ENCODE peak calls at places on chromosomes 13 and 19, in eight cellular contexts. L is pancreas; H is tibial artery; I is mucosa of descending colon; Z is kidney epithelial cell; D is GM23338; M is CD8-positive, alpha-beta T cell; V is H7. A is an unnamed sample.

GRCh38 chr13:53201454-53202225 is 173.0 kb downstream of the OLFM4 start:
- DNase-seq in L (no peak), H (no peak), I (peak; percentile 53), Z (no peak), D (peak; percentile 65), M (no peak), V (peak; percentile 64), A (no peak)

GRCh38 chr13:98133949-98134348 is 8.9 kb upstream of the FARP1 start:
- DNase-seq in L (no peak), H (no peak), I (no peak), Z (no peak), D (no peak), M (no peak), V (no peak), A (no peak)

GRCh38 chr19:1416014-1416841 is 8.8 kb downstream of the DAZAP1 start:
- DNase-seq in L (no peak), H (no peak), I (peak; percentile 55), Z (no peak), D (no peak), M (no peak), V (no peak), A (no peak)

GRCh38 chr13:27038323-27038722 is 133.3 kb downstream of the USP12 start:
- DNase-seq in L (no peak), H (no peak), I (no peak), Z (peak; percentile 19), D (no peak), M (no peak), V (no peak), A (no peak)

GRCh38 chr13:95546919-95547318 is 5.6 kb upstream of the CLDN10 start:
- DNase-seq in L (no peak), H (no peak), I (no peak), Z (no peak), D (peak; percentile 21), M (no peak), V (peak; percentile 38), A (no peak)

GRCh38 chr13:113670541-113670940 is 3.5 kb downstream of the GRK1 start:
- DNase-seq in L (no peak), H (peak; percentile 45), I (peak; percentile 29), Z (no peak), D (no peak), M (peak; percentile 2), V (peak; percentile 42), A (no peak)

GRCh38 chr19:31139871-31140505 is 209.2 kb downstream of the TSHZ3 start:
- DNase-seq in L (no peak), H (no peak), I (no peak), Z (peak; percentile 83), D (no peak), M (no peak), V (no peak), A (no peak)

GRCh38 chr13:89862011-89862690 is 1485.3 kb upstream of the MIR17HG start:
- DNase-seq in L (no peak), H (no peak), I (no peak), Z (no peak), D (no peak), M (no peak), V (no peak), A (no peak)

GRCh38 chr19:17687857-17688784 is at the start of gene UNC13A:
- DNase-seq in L (peak; percentile 40), H (no peak), I (no peak), Z (no peak), D (peak; percentile 88), M (peak; percentile 58), V (peak; percentile 96), A (peak; percentile 49)

GRCh38 chr13:85828094-85828684 is 29.0 kb upstream of the SLITRK6 start:
- DNase-seq in L (no peak), H (no peak), I (no peak), Z (no peak), D (peak; percentile 47), M (no peak), V (no peak), A (no peak)

GRCh38 chr19:18328340-18329034 is 5.6 kb upstream of the LSM4 start:
- DNase-seq in L (peak; percentile 91), H (peak; percentile 96), I (peak; percentile 67), Z (peak; percentile 93), D (peak; percentile 98), M (peak; percentile 84), V (peak; percentile 96), A (peak; percentile 88)

GRCh38 chr19:584240-585001 is 5.3 kb upstream of the HCN2 start:
- DNase-seq in L (no peak), H (no peak), I (no peak), Z (no peak), D (peak; percentile 81), M (peak; percentile 76), V (peak; percentile 98), A (peak; percentile 62)

GRCh38 chr19:36054733-36055686 is at the start of gene WDR62:
- DNase-seq in L (peak; percentile 89), H (peak; percentile 95), I (peak; percentile 95), Z (peak; percentile 54), D (peak; percentile 96), M (peak; percentile 94), V (peak; percentile 99), A (no peak)

GRCh38 chr13:24032252-24032651 is 128.3 kb upstream of the SPATA13 start:
- DNase-seq in L (no peak), H (no peak), I (no peak), Z (no peak), D (no peak), M (no peak), V (no peak), A (no peak)

GRCh38 chr13:28540612-28541011 is 45.7 kb upstream of the FLT1 start:
- DNase-seq in L (no peak), H (no peak), I (no peak), Z (no peak), D (no peak), M (no peak), V (peak; percentile 60), A (no peak)

GRCh38 chr13:33262997-33263396 is 22.6 kb downstream of the STARD13 start:
- DNase-seq in L (no peak), H (no peak), I (no peak), Z (no peak), D (no peak), M (no peak), V (no peak), A (no peak)

GRCh38 chr13:75405976-75406703 is 75.8 kb downstream of the TBC1D4 start:
- DNase-seq in L (no peak), H (no peak), I (no peak), Z (no peak), D (no peak), M (no peak), V (no peak), A (no peak)

GRCh38 chr19:958967-959685 is 25.0 kb upstream of the WDR18 start:
- DNase-seq in L (no peak), H (no peak), I (no peak), Z (peak; percentile 37), D (no peak), M (no peak), V (no peak), A (no peak)

GRCh38 chr13:94480672-94481145 is 1.2 kb upstream of the DCT start:
- DNase-seq in L (no peak), H (no peak), I (no peak), Z (peak; percentile 19), D (no peak), M (no peak), V (no peak), A (no peak)

GRCh38 chr19:32771596-32771995 is 52.0 kb downstream of the TDRD12 start:
- DNase-seq in L (no peak), H (no peak), I (no peak), Z (no peak), D (no peak), M (no peak), V (no peak), A (no peak)
- H3K4me3 ChIP-seq in L (no peak overlapping the region), H (no peak overlapping the region), I (no peak overlapping the region), Z (no peak overlapping the region), D (no peak overlapping the region), M (no peak overlapping the region), V (no peak overlapping the region), A (no peak overlapping the region)

GRCh38 chr13:108495686-108496363 is 133.6 kb upstream of the MYO16 start:
- DNase-seq in L (no peak), H (no peak), I (no peak), Z (no peak), D (peak; percentile 64), M (no peak), V (peak; percentile 69), A (no peak)
- H3K4me3 ChIP-seq in L (no peak overlapping the region), H (peak overlapping the region; percentile 24), I (no peak overlapping the region), Z (peak overlapping the region; percentile 27), D (peak overlapping the region; percentile 85), M (peak overlapping the region; percentile 16), V (peak overlapping the region; percentile 50), A (peak overlapping the region; percentile 47)

GRCh38 chr19:24063312-24063711 is 23.7 kb upstream of the ZNF254 start:
- DNase-seq in L (no peak), H (no peak), I (no peak), Z (no peak), D (no peak), M (no peak), V (no peak), A (no peak)

GRCh38 chr19:24057144-24057543 is 29.8 kb upstream of the ZNF254 start:
- DNase-seq in L (no peak), H (no peak), I (no peak), Z (no peak), D (no peak), M (no peak), V (no peak), A (no peak)

GRCh38 chr19:24060687-24061356 is 26.2 kb upstream of the ZNF254 start:
- DNase-seq in L (no peak), H (no peak), I (no peak), Z (no peak), D (no peak), M (no peak), V (no peak), A (no peak)

GRCh38 chr19:24062222-24062621 is 24.8 kb upstream of the ZNF254 start:
- DNase-seq in L (no peak), H (no peak), I (no peak), Z (no peak), D (no peak), M (no peak), V (no peak), A (no peak)

DNA sequence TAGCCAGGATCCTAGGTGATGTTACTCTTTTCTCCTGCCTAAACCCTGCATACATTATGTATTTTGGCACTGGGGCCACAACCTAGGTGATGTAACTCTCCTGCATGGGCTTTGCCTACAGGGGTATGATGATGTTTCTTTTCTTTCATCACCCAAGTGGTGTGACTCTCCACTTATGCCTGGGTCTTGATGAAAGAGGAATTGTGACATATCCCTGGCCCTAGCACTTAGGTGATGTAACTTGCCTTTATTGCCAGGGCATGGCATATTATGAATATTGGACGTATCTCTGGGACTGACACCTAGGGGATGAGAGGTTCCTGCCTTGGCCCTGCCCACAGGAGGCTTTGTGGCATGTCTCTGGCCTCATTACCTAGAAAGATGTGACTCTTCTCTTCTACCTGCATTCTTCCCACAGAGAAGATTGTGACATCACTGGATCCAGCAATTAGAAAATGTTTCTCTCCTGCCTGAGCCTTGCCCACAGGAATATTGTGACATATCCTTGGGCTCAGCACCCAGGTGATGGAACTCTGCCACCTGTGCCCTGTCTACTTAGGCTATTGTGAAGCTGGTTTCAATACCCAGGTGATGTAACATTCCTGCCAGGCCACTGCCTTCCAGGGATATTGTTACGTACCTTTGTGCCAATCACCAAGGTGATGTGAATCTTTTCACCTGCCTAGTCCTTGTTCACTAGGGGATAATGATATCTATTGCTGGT is 27.3 kb upstream of the ZNF254 start:
- DNase-seq in L (no peak), H (no peak), I (no peak), Z (no peak), D (no peak), M (no peak), V (no peak), A (no peak)
- H3K4me3 ChIP-seq in L (no peak overlapping the region), H (no peak overlapping the region), I (no peak overlapping the region), Z (no peak overlapping the region), D (no peak overlapping the region), M (no peak overlapping the region), V (no peak overlapping the region), A (no peak overlapping the region)

GRCh38 chr19:33578697-33579096 is 43.1 kb upstream of the CHST8 start:
- DNase-seq in L (no peak), H (no peak), I (no peak), Z (no peak), D (no peak), M (no peak), V (no peak), A (no peak)
- H3K4me3 ChIP-seq in L (no peak overlapping the region), H (no peak overlapping the region), I (no peak overlapping the region), Z (no peak overlapping the region), D (no peak overlapping the region), M (no peak overlapping the region), V (no peak overlapping the region), A (no peak overlapping the region)